ENCODE peak calls at places on chromosomes 2 and 18, in nine cellular contexts. C, B, M, Y, Z, W, Q, F and T are unnamed samples.

GRCh38 chr18:76592981-76593381 is 97.9 kb upstream of the ZNF516 start:
- DNase-seq in Z (peak), C (no peak), M (no peak), Q (no peak), F (no peak), W (no peak), B (no peak), Y (no peak), T (no peak)

GRCh38 chr2:195038158-195038557 is 618.9 kb upstream of the SLC39A10 start:
- DNase-seq in Q (no peak), F (no peak), M (no peak), C (no peak), W (no peak), Z (no peak), Y (no peak), B (no peak), T (no peak)

GRCh38 chr2:176852667-176853066 is 359.9 kb upstream of the HNRNPA3 start:
- DNase-seq in B (no peak), M (no peak), F (no peak), Q (peak), W (no peak), Z (peak), Y (no peak), C (no peak), T (no peak)

GRCh38 chr18:23588836-23589560 is 2.7 kb upstream of the NPC1 start:
- DNase-seq in Y (peak), C (no peak), Z (peak), F (peak), B (peak), W (no peak), Q (no peak), M (peak), T (no peak)

GRCh38 chr2:123209185-123209584 is 815.9 kb upstream of the CNTNAP5 start:
- DNase-seq in F (no peak), M (no peak), W (no peak), Q (no peak), Z (no peak), C (no peak), Y (no peak), B (no peak), T (no peak)

GRCh38 chr2:66189598-66189997 is 245.3 kb upstream of the MEIS1 start:
- DNase-seq in F (no peak), B (no peak), W (no peak), Y (no peak), Q (no peak), Z (no peak), M (peak), C (no peak), T (peak)

GRCh38 chr2:237629188-237629534 is 1.8 kb downstream of the LRRFIP1 start:
- DNase-seq in M (no peak), C (no peak), Z (no peak), F (no peak), Q (no peak), W (no peak), Y (no peak), B (peak), T (peak)

GRCh38 chr18:45505497-45506206 is 109.6 kb upstream of the SLC14A2 start:
- DNase-seq in M (no peak), F (no peak), Z (no peak), W (no peak), B (peak), Y (no peak), C (no peak), Q (no peak), T (peak)

GRCh38 chr2:219733746-219734145 is 106.3 kb downstream of the SLC4A3 start:
- DNase-seq in F (no peak), B (no peak), M (no peak), Y (no peak), C (no peak), Z (no peak), W (no peak), Q (no peak), T (no peak)

GRCh38 chr2:213216461-213216860 is 65.0 kb upstream of the IKZF2 start:
- DNase-seq in C (no peak), Q (no peak), Y (no peak), B (peak), M (peak), Z (no peak), F (peak), W (no peak), T (peak)
- H3K27ac ChIP-seq in C (no peak), Q (no peak), Y (no peak), B (no peak), M (peak), Z (no peak), F (no peak), W (no peak), T (no peak)

GRCh38 chr2:30230855-30231725 is at the start of gene LBH:
- DNase-seq in W (peak), Z (peak), B (peak), Q (peak), M (peak), Y (no peak), F (no peak), C (no peak), T (peak)
- TF ChIP-seq EZH2 in W (no peak), Z (peak), B (no peak), Q (no peak), M (no peak), Y (no peak), F (no peak), C (no peak), T (no peak)

DNA sequence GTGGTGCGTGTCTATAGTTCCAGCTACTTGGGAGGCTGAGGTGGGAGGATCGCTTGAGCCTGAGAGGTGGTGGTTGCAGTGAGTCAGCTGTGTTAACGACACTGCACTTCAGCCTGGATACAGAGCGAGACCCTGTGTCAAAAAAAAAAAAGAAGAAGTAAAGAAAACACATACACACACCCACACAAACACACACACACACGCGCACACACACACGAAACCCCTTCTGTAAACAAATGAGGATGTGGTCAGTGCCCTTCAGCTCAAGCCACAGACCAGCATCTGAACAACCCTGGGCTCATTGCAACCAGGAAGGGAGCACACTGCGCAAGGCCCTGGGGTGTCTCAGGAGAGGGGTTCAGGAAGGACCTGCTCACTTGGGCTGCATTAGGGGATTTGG is 47.9 kb upstream of the KCNF1 start:
- DNase-seq in Y (no peak), W (no peak), Q (peak), M (no peak), C (no peak), F (no peak), B (peak), Z (no peak), T (no peak)
- H3K4me3 ChIP-seq in Y (no peak), W (no peak), Q (peak), M (no peak), C (no peak), F (no peak), B (no peak), Z (no peak), T (no peak)

GRCh38 chr2:101566632-101567228 is 91.8 kb upstream of the RFX8 start:
- DNase-seq in C (no peak), Y (peak), W (no peak), M (no peak), F (peak), Z (no peak), B (no peak), Q (no peak), T (no peak)
- H3K27ac ChIP-seq in C (no peak), Y (peak), W (no peak), M (no peak), F (no peak), Z (no peak), B (no peak), Q (no peak), T (no peak)

GRCh38 chr18:57220485-57220884 is 73.6 kb downstream of the BOD1L2 start:
- DNase-seq in Z (peak), Q (no peak), W (peak), M (no peak), C (no peak), Y (no peak), F (no peak), B (no peak), T (no peak)
- TF ChIP-seq EZH2 in Z (no peak), Q (no peak), W (no peak), M (no peak), C (no peak), Y (no peak), F (no peak), B (no peak), T (no peak)